ENCODE peak calls at places on chromosome 5, in nine cellular contexts. Q, C, S, T, G, X, Z, B and M are unnamed samples.

GRCh38 chr5:63961125-63961597 is 1.1 kb downstream of the HTR1A start:
- ATAC-seq in Q (no peak), C (no peak), S (no peak), T (no peak), G (no peak), X (no peak), Z (peak; percentile 37), B (peak; percentile 55), M (no peak)

GRCh38 chr5:41762426-41762825 is 107.8 kb downstream of the OXCT1 start:
- ATAC-seq in Q (no peak), C (no peak), S (no peak), T (no peak), G (no peak), X (no peak), Z (no peak), B (no peak), M (no peak)

GRCh38 chr5:131096774-131097695 is 68.0 kb downstream of the HINT1 start:
- ATAC-seq in Q (peak; percentile 77), C (no peak), S (no peak), T (no peak), G (no peak), X (no peak), Z (no peak), B (no peak), M (no peak)

GRCh38 chr5:115209279-115209678 is 39.6 kb upstream of the TRIM36 start:
- ATAC-seq in Q (peak; percentile 94), C (peak; percentile 78), S (no peak), T (no peak), G (peak; percentile 71), X (peak; percentile 48), Z (peak; percentile 97), B (peak; percentile 85), M (peak; percentile 61)

GRCh38 chr5:135566422-135567416 is 12.1 kb downstream of the CXCL14 start:
- ATAC-seq in Q (no peak), C (no peak), S (peak; percentile 23), T (no peak), G (no peak), X (no peak), Z (no peak), B (no peak), M (no peak)

GRCh38 chr5:148913985-148914421 is 87.6 kb downstream of the ADRB2 start:
- ATAC-seq in Q (peak; percentile 72), C (no peak), S (no peak), T (peak; percentile 54), G (no peak), X (no peak), Z (peak; percentile 82), B (peak; percentile 83), M (no peak)

GRCh38 chr5:75729321-75729720 is 12.1 kb upstream of the POC5 start:
- ATAC-seq in Q (no peak), C (no peak), S (no peak), T (no peak), G (no peak), X (peak; percentile 71), Z (no peak), B (no peak), M (no peak)

GRCh38 chr5:25568989-25569625 is 924.3 kb upstream of the CDH10 start:
- ATAC-seq in Q (no peak), C (no peak), S (no peak), T (no peak), G (no peak), X (no peak), Z (no peak), B (no peak), M (no peak)

GRCh38 chr5:168219515-168220410 is 71.7 kb upstream of the WWC1 start:
- ATAC-seq in Q (peak; percentile 95), C (peak; percentile 64), S (peak; percentile 88), T (peak; percentile 80), G (peak; percentile 49), X (peak; percentile 84), Z (peak; percentile 77), B (peak; percentile 74), M (peak; percentile 34)

GRCh38 chr5:15596936-15597335 is 97.0 kb downstream of the FBXL7 start:
- ATAC-seq in Q (no peak), C (no peak), S (no peak), T (no peak), G (no peak), X (no peak), Z (no peak), B (no peak), M (no peak)

GRCh38 chr5:149930060-149930753 is 14.4 kb downstream of the PDE6A start:
- ATAC-seq in Q (no peak), C (no peak), S (no peak), T (peak; percentile 66), G (no peak), X (no peak), Z (no peak), B (no peak), M (no peak)

GRCh38 chr5:149549461-149550266 is 1.6 kb downstream of the CSNK1A1 start:
- ATAC-seq in Q (no peak), C (no peak), S (peak; percentile 3), T (no peak), G (no peak), X (no peak), Z (no peak), B (no peak), M (no peak)

GRCh38 chr5:103086547-103086946 is 33.4 kb downstream of the GIN1 start:
- ATAC-seq in Q (no peak), C (no peak), S (no peak), T (no peak), G (no peak), X (no peak), Z (no peak), B (no peak), M (no peak)

GRCh38 chr5:116032094-116032517 is at the start of gene ARL14EPL:
- ATAC-seq in Q (peak; percentile 99), C (peak; percentile 67), S (peak; percentile 97), T (peak; percentile 98), G (peak; percentile 73), X (peak; percentile 63), Z (peak; percentile 96), B (peak; percentile 94), M (peak; percentile 71)

GRCh38 chr5:80935811-80936385 is 24.3 kb upstream of the RASGRF2 start:
- ATAC-seq in Q (peak; percentile 33), C (no peak), S (peak; percentile 73), T (no peak), G (no peak), X (no peak), Z (no peak), B (no peak), M (no peak)
- TF ChIP-seq CTCF in Q (no peak), C (no peak), S (peak; percentile 22), T (peak; percentile 36), G (no peak), X (no peak), Z (no peak), B (no peak), M (no peak)

GRCh38 chr5:138275895-138276294 is 1.5 kb upstream of the GFRA3 start:
- ATAC-seq in Q (no peak), C (no peak), S (no peak), T (no peak), G (no peak), X (no peak), Z (no peak), B (no peak), M (no peak)

GRCh38 chr5:138276402-138277054 is 2.1 kb upstream of the GFRA3 start:
- ATAC-seq in Q (peak; percentile 88), C (no peak), S (peak; percentile 67), T (no peak), G (no peak), X (peak; percentile 65), Z (peak; percentile 62), B (no peak), M (no peak)

GRCh38 chr5:138273834-138274188 is 610 bp downstream of the GFRA3 start:
- ATAC-seq in Q (no peak), C (no peak), S (no peak), T (peak; percentile 45), G (no peak), X (no peak), Z (no peak), B (no peak), M (peak; percentile 16)

GRCh38 chr5:138274189-138274853 is at the start of gene GFRA3:
- ATAC-seq in Q (peak; percentile 51), C (no peak), S (no peak), T (peak; percentile 37), G (no peak), X (no peak), Z (peak; percentile 64), B (peak; percentile 56), M (peak; percentile 10)

GRCh38 chr5:138275379-138275782 is 960 bp upstream of the GFRA3 start:
- ATAC-seq in Q (no peak), C (no peak), S (no peak), T (no peak), G (peak; percentile 20), X (peak; percentile 12), Z (no peak), B (no peak), M (no peak)
- TF ChIP-seq CTCF in Q (no peak), C (no peak), S (no peak), T (no peak), G (no peak), X (no peak), Z (no peak), B (no peak), M (no peak)

GRCh38 chr5:160461378-160461777 is 39.7 kb downstream of the PTTG1 start:
- ATAC-seq in Q (no peak), C (no peak), S (no peak), T (no peak), G (no peak), X (no peak), Z (no peak), B (no peak), M (no peak)

GRCh38 chr5:160462167-160462566 is 40.5 kb downstream of the PTTG1 start:
- ATAC-seq in Q (no peak), C (no peak), S (no peak), T (no peak), G (no peak), X (no peak), Z (no peak), B (no peak), M (no peak)

GRCh38 chr5:160463227-160463626 is 41.6 kb downstream of the PTTG1 start:
- ATAC-seq in Q (no peak), C (no peak), S (no peak), T (no peak), G (no peak), X (no peak), Z (no peak), B (no peak), M (no peak)

GRCh38 chr5:160458971-160459800 is 37.5 kb downstream of the PTTG1 start:
- ATAC-seq in Q (no peak), C (no peak), S (no peak), T (no peak), G (no peak), X (no peak), Z (no peak), B (no peak), M (no peak)

GRCh38 chr5:160460377-160461049 is 38.9 kb downstream of the PTTG1 start:
- ATAC-seq in Q (no peak), C (no peak), S (peak; percentile 60), T (no peak), G (no peak), X (no peak), Z (no peak), B (no peak), M (no peak)
- TF ChIP-seq CTCF in Q (no peak), C (no peak), S (peak; percentile 11), T (peak; percentile 19), G (no peak), X (no peak), Z (no peak), B (no peak), M (no peak)

DNA sequence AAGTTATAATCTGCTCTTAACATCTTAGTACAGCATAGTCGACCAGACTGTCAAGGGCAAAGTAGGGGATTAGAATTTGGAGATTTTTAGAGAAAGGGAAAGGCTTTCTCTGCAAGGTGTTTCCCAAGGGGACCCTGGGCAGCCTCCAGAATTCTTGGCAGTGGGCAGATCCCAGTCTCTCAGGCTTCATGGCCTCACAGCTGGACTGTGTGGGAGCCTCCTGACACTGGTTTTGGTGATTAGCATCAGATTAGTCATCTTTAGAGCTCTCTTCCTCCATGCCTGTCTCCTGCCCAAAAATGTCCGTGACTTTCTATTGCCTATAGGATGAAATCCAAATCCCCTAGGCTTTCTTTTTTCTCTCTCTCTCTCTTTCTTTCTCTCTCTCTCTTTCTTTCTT is 370.7 kb downstream of the ZSWIM6 start:
- ATAC-seq in Q (no peak), C (no peak), S (no peak), T (no peak), G (no peak), X (no peak), Z (no peak), B (no peak), M (no peak)
- TF ChIP-seq CTCF in Q (no peak), C (no peak), S (no peak), T (no peak), G (no peak), X (no peak), Z (no peak), B (no peak), M (no peak)